ENCODE peak calls at places on chromosomes 16 and 17, in four cellular contexts. C, N, U and B are unnamed samples.

GRCh38 chr16:85524630-85525463 is 88.3 kb upstream of the GSE1 start:
- DNase-seq in N (peak), U (no peak), C (no peak), B (no peak)

GRCh38 chr16:24848065-24848464 is 2.3 kb downstream of the SLC5A11 start:
- DNase-seq in N (no peak), C (no peak), U (no peak), B (no peak)

GRCh38 chr16:54447606-54448440 is 161.2 kb upstream of the IRX3 start:
- DNase-seq in U (no peak), N (no peak), C (peak), B (no peak)

GRCh38 chr17:73901661-73902415 is 257.6 kb upstream of the SDK2 start:
- DNase-seq in N (peak), U (no peak), C (peak), B (peak)

GRCh38 chr17:83058478-83059167 is 20.8 kb upstream of the METRNL start:
- DNase-seq in U (no peak), C (no peak), N (peak), B (no peak)

GRCh38 chr16:1505073-1505844 is 12.1 kb downstream of the TELO2 start:
- DNase-seq in U (no peak), N (no peak), C (no peak), B (no peak)

GRCh38 chr16:75109732-75110243 is 6.8 kb downstream of the LDHD start:
- DNase-seq in N (peak), U (no peak), C (no peak), B (peak)

GRCh38 chr17:67492251-67492740 is 115.2 kb downstream of the PITPNC1 start:
- DNase-seq in U (no peak), C (no peak), N (no peak), B (no peak)

GRCh38 chr16:55671206-55671973 is 15.6 kb downstream of the SLC6A2 start:
- DNase-seq in U (no peak), C (no peak), N (no peak), B (no peak)

GRCh38 chr17:70597774-70598173 is 428.4 kb downstream of the KCNJ2 start:
- DNase-seq in C (no peak), U (no peak), N (no peak), B (no peak)

GRCh38 chr16:12532871-12533610 is 270.6 kb downstream of the CPPED1 start:
- DNase-seq in C (no peak), N (no peak), U (no peak), B (no peak)

GRCh38 chr16:17409894-17410293 is 60.9 kb downstream of the XYLT1 start:
- DNase-seq in U (no peak), N (no peak), C (no peak), B (no peak)

GRCh38 chr16:7103056-7103455 is 229.6 kb upstream of the RBFOX1 start:
- DNase-seq in U (no peak), N (no peak), C (no peak), B (no peak)

GRCh38 chr16:70703041-70703834 is 17.4 kb upstream of the MTSS2 start:
- DNase-seq in C (no peak), N (no peak), U (no peak), B (no peak)

GRCh38 chr16:77402118-77402517 is 32.7 kb downstream of the ADAMTS18 start:
- DNase-seq in N (no peak), C (no peak), U (no peak), B (no peak)

GRCh38 chr17:66841328-66841727 is 6.4 kb downstream of the CACNG5 start:
- DNase-seq in C (no peak), U (no peak), N (no peak), B (no peak)

GRCh38 chr16:76614255-76614654 is 337.1 kb downstream of the CNTNAP4 start:
- DNase-seq in U (no peak), N (no peak), C (no peak), B (no peak)

GRCh38 chr17:76170114-76170513 is 29.1 kb upstream of the FOXJ1 start:
- DNase-seq in C (no peak), N (no peak), U (no peak), B (no peak)

GRCh38 chr17:80111702-80112470 is 10.5 kb downstream of the GAA start:
- DNase-seq in U (no peak), N (peak), C (no peak), B (no peak)